ENCODE peak calls at places on chromosomes 16 and 17, in ten cellular contexts. One of them, this sample, is unnamed.

GRCh38 chr17:76709077-76709950 is 1.5 kb downstream of the MXRA7 start:
- DNase-seq in stimulated activated CD4-positive, alpha-beta T cell treated with anti-CD3 and anti-CD28 coated beads, TNF-alpha, amount 100 ng/mL, for 4 hours: no peak
- DNase-seq in mammary epithelial cell: peak; percentile 80
- DNase-seq in effector CD8-positive, alpha-beta T cell: no peak
- DNase-seq in stromal cell of bone marrow: peak; percentile 97
- DNase-seq in NCI-H2029: no peak
- DNase-seq in A549: no peak
- DNase-seq in NCI-H2081: no peak
- DNase-seq in iPS-NIHi11: peak; percentile 43
- DNase-seq in ascending aorta: peak; percentile 98
- DNase-seq in this sample: no peak

GRCh38 chr17:31052187-31052889 is 42.4 kb upstream of the NF1 start:
- DNase-seq in iPS-NIHi11: no peak
- DNase-seq in NCI-H2029: no peak
- DNase-seq in A549: no peak
- DNase-seq in NCI-H2081: no peak
- DNase-seq in stimulated activated CD4-positive, alpha-beta T cell treated with anti-CD3 and anti-CD28 coated beads, TNF-alpha, amount 100 ng/mL, for 4 hours: no peak
- DNase-seq in mammary epithelial cell: peak; percentile 99
- DNase-seq in stromal cell of bone marrow: peak; percentile 91
- DNase-seq in effector CD8-positive, alpha-beta T cell: no peak
- DNase-seq in ascending aorta: peak; percentile 81
- DNase-seq in this sample: no peak

GRCh38 chr16:181668-182021 is 1.4 kb downstream of the HBQ1 start:
- DNase-seq in A549: no peak
- DNase-seq in NCI-H2029: no peak
- DNase-seq in effector CD8-positive, alpha-beta T cell: no peak
- DNase-seq in iPS-NIHi11: no peak
- DNase-seq in mammary epithelial cell: peak; percentile 22
- DNase-seq in stimulated activated CD4-positive, alpha-beta T cell treated with anti-CD3 and anti-CD28 coated beads, TNF-alpha, amount 100 ng/mL, for 4 hours: no peak
- DNase-seq in stromal cell of bone marrow: no peak
- DNase-seq in NCI-H2081: no peak
- DNase-seq in ascending aorta: no peak
- DNase-seq in this sample: no peak

GRCh38 chr16:324451-325334 is 27.8 kb downstream of the AXIN1 start:
- DNase-seq in ascending aorta: no peak
- DNase-seq in effector CD8-positive, alpha-beta T cell: peak; percentile 59
- DNase-seq in stromal cell of bone marrow: no peak
- DNase-seq in A549: no peak
- DNase-seq in NCI-H2081: no peak
- DNase-seq in stimulated activated CD4-positive, alpha-beta T cell treated with anti-CD3 and anti-CD28 coated beads, TNF-alpha, amount 100 ng/mL, for 4 hours: peak; percentile 22
- DNase-seq in iPS-NIHi11: peak; percentile 67
- DNase-seq in NCI-H2029: no peak
- DNase-seq in mammary epithelial cell: no peak
- DNase-seq in this sample: no peak

GRCh38 chr16:3175157-3176153 is 12.5 kb upstream of the OR1F1 start:
- DNase-seq in A549: peak; percentile 71
- DNase-seq in NCI-H2081: no peak
- DNase-seq in mammary epithelial cell: peak; percentile 78
- DNase-seq in iPS-NIHi11: peak; percentile 43
- DNase-seq in stromal cell of bone marrow: no peak
- DNase-seq in stimulated activated CD4-positive, alpha-beta T cell treated with anti-CD3 and anti-CD28 coated beads, TNF-alpha, amount 100 ng/mL, for 4 hours: no peak
- DNase-seq in effector CD8-positive, alpha-beta T cell: no peak
- DNase-seq in ascending aorta: no peak
- DNase-seq in NCI-H2029: no peak
- DNase-seq in this sample: no peak

GRCh38 chr16:46673320-46674013 is 15.5 kb downstream of the VPS35 start:
- DNase-seq in stimulated activated CD4-positive, alpha-beta T cell treated with anti-CD3 and anti-CD28 coated beads, TNF-alpha, amount 100 ng/mL, for 4 hours: no peak
- DNase-seq in NCI-H2081: peak; percentile 39
- DNase-seq in iPS-NIHi11: peak; percentile 80
- DNase-seq in A549: peak; percentile 74
- DNase-seq in mammary epithelial cell: peak; percentile 52
- DNase-seq in NCI-H2029: peak; percentile 31
- DNase-seq in ascending aorta: no peak
- DNase-seq in stromal cell of bone marrow: peak; percentile 36
- DNase-seq in effector CD8-positive, alpha-beta T cell: peak; percentile 7
- DNase-seq in this sample: peak; percentile 20

GRCh38 chr16:8990445-8990844 is 26.7 kb upstream of the USP7 start:
- DNase-seq in iPS-NIHi11: no peak
- DNase-seq in ascending aorta: no peak
- DNase-seq in NCI-H2029: no peak
- DNase-seq in stromal cell of bone marrow: no peak
- DNase-seq in A549: no peak
- DNase-seq in effector CD8-positive, alpha-beta T cell: no peak
- DNase-seq in stimulated activated CD4-positive, alpha-beta T cell treated with anti-CD3 and anti-CD28 coated beads, TNF-alpha, amount 100 ng/mL, for 4 hours: no peak
- DNase-seq in mammary epithelial cell: no peak
- DNase-seq in NCI-H2081: no peak
- DNase-seq in this sample: no peak

GRCh38 chr17:67365762-67366192 is 600 bp downstream of the PSMD12 start:
- DNase-seq in NCI-H2029: no peak
- DNase-seq in stimulated activated CD4-positive, alpha-beta T cell treated with anti-CD3 and anti-CD28 coated beads, TNF-alpha, amount 100 ng/mL, for 4 hours: no peak
- DNase-seq in ascending aorta: no peak
- DNase-seq in A549: no peak
- DNase-seq in iPS-NIHi11: no peak
- DNase-seq in mammary epithelial cell: peak; percentile 55
- DNase-seq in NCI-H2081: no peak
- DNase-seq in effector CD8-positive, alpha-beta T cell: no peak
- DNase-seq in stromal cell of bone marrow: peak; percentile 60
- DNase-seq in this sample: no peak

GRCh38 chr16:89582614-89583196 is 7.1 kb downstream of the CPNE7 start:
- DNase-seq in NCI-H2081: no peak
- DNase-seq in effector CD8-positive, alpha-beta T cell: no peak
- DNase-seq in ascending aorta: no peak
- DNase-seq in A549: no peak
- DNase-seq in NCI-H2029: no peak
- DNase-seq in mammary epithelial cell: no peak
- DNase-seq in stromal cell of bone marrow: no peak
- DNase-seq in iPS-NIHi11: peak; percentile 9
- DNase-seq in stimulated activated CD4-positive, alpha-beta T cell treated with anti-CD3 and anti-CD28 coated beads, TNF-alpha, amount 100 ng/mL, for 4 hours: no peak
- DNase-seq in this sample: no peak

GRCh38 chr17:19332371-19333131 is 30.0 kb downstream of the B9D1 start:
- DNase-seq in stimulated activated CD4-positive, alpha-beta T cell treated with anti-CD3 and anti-CD28 coated beads, TNF-alpha, amount 100 ng/mL, for 4 hours: no peak
- DNase-seq in NCI-H2081: no peak
- DNase-seq in effector CD8-positive, alpha-beta T cell: no peak
- DNase-seq in iPS-NIHi11: no peak
- DNase-seq in A549: no peak
- DNase-seq in NCI-H2029: no peak
- DNase-seq in mammary epithelial cell: peak; percentile 23
- DNase-seq in ascending aorta: peak; percentile 60
- DNase-seq in stromal cell of bone marrow: no peak
- DNase-seq in this sample: no peak

GRCh38 chr16:1645914-1646525 is 32.1 kb upstream of the JPT2 start:
- DNase-seq in effector CD8-positive, alpha-beta T cell: no peak
- DNase-seq in NCI-H2029: no peak
- DNase-seq in A549: peak; percentile 87
- DNase-seq in ascending aorta: no peak
- DNase-seq in iPS-NIHi11: no peak
- DNase-seq in NCI-H2081: peak; percentile 18
- DNase-seq in mammary epithelial cell: peak; percentile 60
- DNase-seq in stimulated activated CD4-positive, alpha-beta T cell treated with anti-CD3 and anti-CD28 coated beads, TNF-alpha, amount 100 ng/mL, for 4 hours: peak; percentile 16
- DNase-seq in stromal cell of bone marrow: no peak
- DNase-seq in this sample: no peak

GRCh38 chr17:65218261-65218660 is 81.1 kb downstream of the RGS9 start:
- DNase-seq in ascending aorta: no peak
- DNase-seq in NCI-H2081: no peak
- DNase-seq in mammary epithelial cell: no peak
- DNase-seq in iPS-NIHi11: no peak
- DNase-seq in effector CD8-positive, alpha-beta T cell: no peak
- DNase-seq in A549: no peak
- DNase-seq in NCI-H2029: no peak
- DNase-seq in stromal cell of bone marrow: no peak
- DNase-seq in stimulated activated CD4-positive, alpha-beta T cell treated with anti-CD3 and anti-CD28 coated beads, TNF-alpha, amount 100 ng/mL, for 4 hours: no peak
- DNase-seq in this sample: no peak

GRCh38 chr16:1494129-1494640 is 1.0 kb downstream of the TELO2 start:
- DNase-seq in ascending aorta: peak; percentile 80
- DNase-seq in stromal cell of bone marrow: peak; percentile 51
- DNase-seq in mammary epithelial cell: peak; percentile 39
- DNase-seq in A549: peak; percentile 69
- DNase-seq in NCI-H2081: peak; percentile 19
- DNase-seq in effector CD8-positive, alpha-beta T cell: no peak
- DNase-seq in stimulated activated CD4-positive, alpha-beta T cell treated with anti-CD3 and anti-CD28 coated beads, TNF-alpha, amount 100 ng/mL, for 4 hours: no peak
- DNase-seq in iPS-NIHi11: peak; percentile 67
- DNase-seq in NCI-H2029: no peak
- DNase-seq in this sample: no peak

GRCh38 chr17:21419299-21420239 is 43.4 kb downstream of the KCNJ12 start:
- DNase-seq in ascending aorta: peak; percentile 61
- DNase-seq in iPS-NIHi11: no peak
- DNase-seq in NCI-H2081: no peak
- DNase-seq in A549: no peak
- DNase-seq in stromal cell of bone marrow: no peak
- DNase-seq in NCI-H2029: no peak
- DNase-seq in mammary epithelial cell: no peak
- DNase-seq in effector CD8-positive, alpha-beta T cell: peak; percentile 52
- DNase-seq in stimulated activated CD4-positive, alpha-beta T cell treated with anti-CD3 and anti-CD28 coated beads, TNF-alpha, amount 100 ng/mL, for 4 hours: no peak
- DNase-seq in this sample: no peak

GRCh38 chr16:48182979-48183537 is 27.3 kb upstream of the ABCC12 start:
- DNase-seq in A549: no peak
- DNase-seq in stromal cell of bone marrow: no peak
- DNase-seq in NCI-H2029: peak; percentile 40
- DNase-seq in stimulated activated CD4-positive, alpha-beta T cell treated with anti-CD3 and anti-CD28 coated beads, TNF-alpha, amount 100 ng/mL, for 4 hours: no peak
- DNase-seq in ascending aorta: no peak
- DNase-seq in iPS-NIHi11: no peak
- DNase-seq in mammary epithelial cell: no peak
- DNase-seq in NCI-H2081: peak; percentile 14
- DNase-seq in effector CD8-positive, alpha-beta T cell: no peak
- DNase-seq in this sample: peak; percentile 76

GRCh38 chr17:65324977-65325376 is 187.8 kb downstream of the RGS9 start:
- DNase-seq in stimulated activated CD4-positive, alpha-beta T cell treated with anti-CD3 and anti-CD28 coated beads, TNF-alpha, amount 100 ng/mL, for 4 hours: no peak
- DNase-seq in NCI-H2029: no peak
- DNase-seq in stromal cell of bone marrow: peak; percentile 24
- DNase-seq in iPS-NIHi11: no peak
- DNase-seq in effector CD8-positive, alpha-beta T cell: no peak
- DNase-seq in ascending aorta: no peak
- DNase-seq in NCI-H2081: no peak
- DNase-seq in A549: no peak
- DNase-seq in mammary epithelial cell: no peak
- DNase-seq in this sample: no peak